ENCODE peak calls at places on chromosomes 13 and 19, in four cellular contexts. A is fibroblast of the conjunctiva; I is stimulated activated CD4-positive, alpha-beta T cell treated with anti-CD3 and anti-CD28 coated beads, Interleukin-1b, Interleukin-23, amount 100 ng/mL, for 48 hours; X is progenitor cell of endocrine pancreas. W is an unnamed sample.

GRCh38 chr13:24032674-24033073 is 127.8 kb upstream of the SPATA13 start:
- DNase-seq in A (no peak), I (no peak), X (no peak), W (no peak)

GRCh38 chr19:18280247-18281081 is 958 bp downstream of the JUND start:
- DNase-seq in A (peak), I (peak), X (peak), W (peak)

GRCh38 chr19:670609-671075 is 5.5 kb upstream of the FSTL3 start:
- DNase-seq in A (no peak), I (no peak), X (no peak), W (no peak)

GRCh38 chr13:46184277-46184699 is 2.3 kb upstream of the LCP1 start:
- DNase-seq in A (peak), I (peak), X (no peak), W (peak)

GRCh38 chr13:35157143-35157755 is 215.2 kb downstream of the NBEA start:
- DNase-seq in A (peak), I (no peak), X (peak), W (peak)

GRCh38 chr13:27662738-27663470 is 41.2 kb downstream of the POLR1D start:
- DNase-seq in A (no peak), I (no peak), X (no peak), W (no peak)

GRCh38 chr19:19329199-19329598 is 8.6 kb downstream of the MAU2 start:
- DNase-seq in A (no peak), I (no peak), X (no peak), W (no peak)

GRCh38 chr13:100063333-100063732 is 25.6 kb upstream of the PCCA start:
- DNase-seq in A (no peak), I (no peak), X (no peak), W (no peak)

GRCh38 chr13:91351980-91352379 is 4.5 kb downstream of the MIR17HG start:
- DNase-seq in A (no peak), I (no peak), X (no peak), W (no peak)

GRCh38 chr13:90690458-90691063 is 656.9 kb upstream of the MIR17HG start:
- DNase-seq in A (no peak), I (no peak), X (no peak), W (no peak)